ENCODE peak calls at places on chromosomes 1 and 21, in eight cellular contexts. K is stimulated activated CD4-positive, alpha-beta T cell treated with anti-CD3 and anti-CD28 coated beads, TNF-alpha, amount 100 ng/mL, for 24 hours; L is mucosa of gallbladder; O is activated T-cell treated with anti-CD3 and anti-CD28 coated beads, Interleukin-2, amount 50 U/mL, for 72 hours; M is LoVo; D is M059J; T is hypothalamus; W is uterus. I is an unnamed sample.

GRCh38 chr1:117673405-117673804 is 67.6 kb downstream of the TENT5C start:
- DNase-seq in L (no peak), M (no peak), D (peak; percentile 88), T (no peak), W (no peak), O (no peak), K (no peak), I (no peak)

GRCh38 chr1:55214903-55215193 is 316 bp downstream of the USP24 start:
- DNase-seq in O (no peak), L (no peak), K (no peak), D (peak; percentile 45), T (peak; percentile 59), M (no peak), W (peak; percentile 38), I (no peak)

GRCh38 chr1:202704601-202705000 is 5.7 kb downstream of the SYT2 start:
- DNase-seq in L (no peak), K (no peak), W (no peak), M (no peak), O (no peak), T (no peak), D (no peak), I (no peak)

GRCh38 chr1:167082511-167083027 is 7.6 kb downstream of the GPA33 start:
- DNase-seq in W (no peak), D (peak; percentile 68), O (no peak), L (peak; percentile 77), M (peak; percentile 94), T (no peak), K (no peak), I (no peak)

GRCh38 chr1:244954358-244954757 is 90.0 kb upstream of the HNRNPU start:
- DNase-seq in M (no peak), K (no peak), T (no peak), O (no peak), D (no peak), W (no peak), L (no peak), I (no peak)

GRCh38 chr1:34412597-34413392 is 236.1 kb downstream of the C1orf94 start:
- DNase-seq in L (no peak), O (no peak), D (no peak), M (no peak), W (no peak), K (no peak), T (no peak), I (no peak)

GRCh38 chr21:35190201-35190701 is 141.1 kb upstream of the RUNX1 start:
- DNase-seq in D (peak; percentile 91), O (no peak), K (no peak), W (no peak), M (peak; percentile 57), T (no peak), L (no peak), I (no peak)

GRCh38 chr1:26288311-26288941 is 8.5 kb downstream of the SH3BGRL3 start:
- DNase-seq in L (no peak), K (no peak), T (no peak), D (peak; percentile 26), M (no peak), O (peak; percentile 82), W (no peak), I (peak; percentile 90)

GRCh38 chr1:34013958-34014737 is 150.3 kb downstream of the HMGB4 start:
- DNase-seq in T (no peak), L (no peak), D (no peak), M (no peak), O (no peak), W (no peak), K (no peak), I (peak; percentile 54)

GRCh38 chr1:63223426-63223825 is 98.9 kb upstream of the FOXD3 start:
- DNase-seq in T (no peak), K (no peak), L (no peak), D (no peak), O (no peak), W (no peak), M (no peak), I (no peak)

GRCh38 chr1:11729498-11730428 is 6.2 kb upstream of the AGTRAP start:
- DNase-seq in M (no peak), K (no peak), T (no peak), W (no peak), D (no peak), O (no peak), L (no peak), I (peak; percentile 24)

GRCh38 chr1:50292276-50292675 is 131.0 kb downstream of the DMRTA2 start:
- DNase-seq in L (no peak), K (no peak), O (no peak), T (no peak), M (no peak), W (no peak), D (no peak), I (no peak)

GRCh38 chr1:56028879-56029278 is 550.5 kb downstream of the PLPP3 start:
- DNase-seq in T (no peak), O (no peak), M (no peak), L (no peak), W (no peak), D (no peak), K (no peak), I (no peak)

GRCh38 chr1:160777486-160778089 is 18.4 kb upstream of the LY9 start:
- DNase-seq in K (no peak), L (peak; percentile 49), O (peak; percentile 55), D (peak; percentile 22), T (no peak), W (no peak), M (peak; percentile 20), I (peak; percentile 64)

GRCh38 chr1:81912383-81912782 is 111.6 kb downstream of the ADGRL2 start:
- DNase-seq in L (no peak), M (no peak), T (no peak), D (no peak), K (no peak), W (no peak), O (no peak), I (no peak)

GRCh38 chr1:212699104-212699838 is 369 bp downstream of the BATF3 start:
- DNase-seq in O (peak; percentile 76), K (no peak), L (peak; percentile 19), T (no peak), M (peak; percentile 58), W (peak; percentile 39), D (peak; percentile 52), I (peak; percentile 82)

GRCh38 chr1:151012684-151013471 is 4.6 kb downstream of the PRUNE1 start:
- DNase-seq in L (peak; percentile 54), O (no peak), W (no peak), D (no peak), K (no peak), M (peak; percentile 24), T (no peak), I (no peak)

GRCh38 chr21:43956019-43956666 is 56.0 kb upstream of the TRAPPC10 start:
- DNase-seq in M (no peak), L (no peak), W (no peak), O (no peak), D (no peak), K (no peak), T (no peak), I (no peak)

GRCh38 chr1:53087332-53088285 is 25.6 kb downstream of the PODN start:
- DNase-seq in L (no peak), D (no peak), M (no peak), T (no peak), K (no peak), O (no peak), W (no peak), I (no peak)

GRCh38 chr1:59569198-59569597 is 245.6 kb upstream of the HOOK1 start:
- DNase-seq in D (no peak), L (no peak), T (no peak), W (no peak), M (no peak), O (no peak), K (no peak), I (no peak)

GRCh38 chr1:109485001-109485400 is 1.3 kb downstream of the ATXN7L2 start:
- DNase-seq in M (no peak), T (no peak), D (no peak), W (no peak), K (no peak), O (no peak), L (no peak), I (peak; percentile 25)

GRCh38 chr1:20376171-20376570 is 85.5 kb downstream of the VWA5B1 start:
- DNase-seq in T (no peak), O (no peak), W (no peak), D (peak; percentile 20), L (no peak), K (no peak), M (no peak), I (no peak)

GRCh38 chr1:208231929-208232360 is 12.2 kb downstream of the PLXNA2 start:
- DNase-seq in M (no peak), K (no peak), W (no peak), L (no peak), O (no peak), T (no peak), D (peak; percentile 94), I (no peak)

GRCh38 chr1:53545663-53546408 is 86.6 kb downstream of the DMRTB1 start:
- DNase-seq in D (no peak), K (no peak), M (no peak), T (no peak), W (peak; percentile 6), L (no peak), O (no peak), I (peak; percentile 4)

GRCh38 chr1:167856711-167857418 is 57.1 kb downstream of the ADCY10 start:
- DNase-seq in W (no peak), L (no peak), O (no peak), T (no peak), M (no peak), K (no peak), D (no peak), I (no peak)

GRCh38 chr1:211908453-211908852 is 77.9 kb upstream of the LPGAT1 start:
- DNase-seq in D (no peak), M (no peak), O (no peak), W (no peak), T (no peak), L (no peak), K (no peak), I (no peak)

GRCh38 chr21:18951291-18952038 is 547.9 kb upstream of the TMPRSS15 start:
- DNase-seq in W (no peak), D (peak; percentile 3), O (no peak), M (peak; percentile 1), L (no peak), T (no peak), K (no peak), I (peak; percentile 13)

I was measured in activated CD4-positive, alpha-beta T cell treated with anti-CD3 and anti-CD28 coated beads for 36 hours.